ENCODE peak calls at places on chromosomes 11 and 22, in four cellular contexts. M, R, S and J are unnamed samples.

GRCh38 chr11:73099512-73100266 is 42.4 kb downstream of the FCHSD2 start:
- DNase-seq in R (no peak), S (no peak), M (no peak), J (no peak)

GRCh38 chr11:4087551-4087950 is 7.0 kb upstream of the RRM1 start:
- DNase-seq in M (no peak), S (no peak), R (no peak), J (no peak)

GRCh38 chr11:74778581-74778980 is 29.9 kb downstream of the RNF169 start:
- DNase-seq in M (no peak), S (no peak), R (no peak), J (no peak)

GRCh38 chr22:39016592-39016991 is 2.5 kb downstream of the APOBEC3C start:
- DNase-seq in S (no peak), R (no peak), M (no peak), J (no peak)

GRCh38 chr22:47294222-47294532 is 531.7 kb downstream of the TBC1D22A start:
- DNase-seq in S (peak; percentile 3), R (no peak), M (peak; percentile 48), J (no peak)

GRCh38 chr11:110311783-110312578 is 15.6 kb upstream of the RDX start:
- DNase-seq in M (no peak), R (peak; percentile 24), S (peak; percentile 64), J (no peak)

GRCh38 chr11:102422817-102423725 is 29.5 kb downstream of the TMEM123 start:
- DNase-seq in R (no peak), S (no peak), M (no peak), J (no peak)

GRCh38 chr11:69907611-69908010 is 88.4 kb upstream of the FGF3 start:
- DNase-seq in S (no peak), R (no peak), M (no peak), J (no peak)

GRCh38 chr22:48223488-48224190 is 1461.2 kb downstream of the TBC1D22A start:
- DNase-seq in R (no peak), S (no peak), M (peak; percentile 19), J (no peak)

GRCh38 chr22:30611197-30611596 is 4.2 kb downstream of the TCN2 start:
- DNase-seq in R (no peak), S (no peak), M (no peak), J (no peak)

GRCh38 chr11:64854534-64855502 is 10.4 kb upstream of the CDC42BPG start:
- DNase-seq in R (no peak), S (peak; percentile 86), M (peak; percentile 100), J (peak; percentile 74)

GRCh38 chr11:68798221-68798813 is 43.4 kb downstream of the CPT1A start:
- DNase-seq in R (no peak), S (no peak), M (no peak), J (no peak)

GRCh38 chr11:109302591-109303334 is 119.2 kb upstream of the C11orf87 start:
- DNase-seq in S (no peak), R (no peak), M (no peak), J (no peak)

GRCh38 chr11:56841210-56841810 is 92.8 kb upstream of the OR9G4 start:
- DNase-seq in S (peak; percentile 64), R (peak; percentile 6), M (no peak), J (peak; percentile 25)

GRCh38 chr11:83480811-83481210 is 194.6 kb upstream of the CCDC90B start:
- DNase-seq in S (no peak), M (no peak), R (no peak), J (peak; percentile 34)

GRCh38 chr11:111417011-111417765 is 38.1 kb upstream of the POU2AF1 start:
- DNase-seq in R (peak; percentile 77), M (no peak), S (no peak), J (no peak)

GRCh38 chr11:93738647-93739081 is 2.6 kb downstream of the TAF1D start:
- DNase-seq in S (no peak), M (no peak), R (no peak), J (no peak)
- H3K36me3 ChIP-seq in S (peaks cover 60% of the 10 kb centered on the region), M (peaks cover 71% of the 10 kb centered on the region), R (peaks cover 9% of the 10 kb centered on the region), J (no peaks in the 10 kb centered on the region)

GRCh38 chr22:37852418-37852817 is 3.2 kb downstream of the EIF3L start:
- DNase-seq in M (no peak), S (no peak), R (no peak), J (no peak)
- H3K36me3 ChIP-seq in M (peaks cover 79% of the 10 kb centered on the region), S (peaks cover 51% of the 10 kb centered on the region), R (peaks cover 25% of the 10 kb centered on the region), J (peaks cover 3% of the 10 kb centered on the region)

DNA sequence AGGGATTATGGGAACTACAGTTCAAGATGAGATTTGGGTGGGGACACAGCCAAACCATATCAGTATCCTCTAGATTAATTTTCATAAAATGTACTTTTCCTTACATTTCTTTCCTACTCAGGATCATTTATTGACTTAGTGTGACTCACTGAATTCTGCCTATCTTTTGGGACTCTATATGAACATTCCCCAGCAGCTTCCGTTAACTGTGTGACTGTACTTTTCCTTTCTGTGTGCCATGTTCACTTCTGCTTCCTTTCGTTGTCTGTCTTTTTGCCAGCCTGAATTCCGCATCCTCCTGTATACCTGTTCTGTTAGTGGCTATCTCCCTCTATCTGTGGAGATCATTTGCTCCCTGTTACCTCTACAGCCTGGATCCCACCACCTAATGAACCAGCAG is 48.8 kb downstream of the SPECC1L start:
- DNase-seq in M (no peak), S (peak; percentile 60), R (no peak), J (no peak)
- H3K36me3 ChIP-seq in M (peaks cover 66% of the 10 kb centered on the region), S (peaks cover 30% of the 10 kb centered on the region), R (peaks cover 4% of the 10 kb centered on the region), J (peaks cover 2% of the 10 kb centered on the region)

DNA sequence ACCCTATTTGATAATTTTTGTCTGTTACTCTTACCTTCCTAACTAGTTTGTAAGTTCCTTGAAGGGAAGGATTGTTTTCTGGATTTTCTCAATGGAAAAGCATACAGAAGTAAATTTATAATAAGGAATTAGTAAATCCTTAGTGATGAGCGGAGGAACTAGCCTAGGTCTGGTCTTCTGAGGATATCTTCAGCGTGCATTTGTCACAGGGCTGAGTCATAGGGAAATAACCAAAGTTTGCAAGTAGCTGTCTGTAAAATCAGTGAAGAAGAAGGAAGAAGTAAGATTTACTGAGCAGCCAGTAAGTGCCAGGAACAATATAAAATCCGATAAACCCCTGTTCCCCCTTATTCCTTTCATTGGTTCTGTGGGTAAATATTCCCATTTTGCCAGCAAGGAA is 162.7 kb upstream of the SORL1-AS1 start:
- DNase-seq in S (peak; percentile 46), M (no peak), R (no peak), J (no peak)
- H3K36me3 ChIP-seq in S (no peaks in the 10 kb centered on the region), M (no peaks in the 10 kb centered on the region), R (peaks cover 48% of the 10 kb centered on the region), J (no peaks in the 10 kb centered on the region)

GRCh38 chr22:34829485-34829884 is 236.5 kb upstream of the ISX start:
- DNase-seq in R (no peak), M (no peak), S (no peak), J (no peak)

DNA sequence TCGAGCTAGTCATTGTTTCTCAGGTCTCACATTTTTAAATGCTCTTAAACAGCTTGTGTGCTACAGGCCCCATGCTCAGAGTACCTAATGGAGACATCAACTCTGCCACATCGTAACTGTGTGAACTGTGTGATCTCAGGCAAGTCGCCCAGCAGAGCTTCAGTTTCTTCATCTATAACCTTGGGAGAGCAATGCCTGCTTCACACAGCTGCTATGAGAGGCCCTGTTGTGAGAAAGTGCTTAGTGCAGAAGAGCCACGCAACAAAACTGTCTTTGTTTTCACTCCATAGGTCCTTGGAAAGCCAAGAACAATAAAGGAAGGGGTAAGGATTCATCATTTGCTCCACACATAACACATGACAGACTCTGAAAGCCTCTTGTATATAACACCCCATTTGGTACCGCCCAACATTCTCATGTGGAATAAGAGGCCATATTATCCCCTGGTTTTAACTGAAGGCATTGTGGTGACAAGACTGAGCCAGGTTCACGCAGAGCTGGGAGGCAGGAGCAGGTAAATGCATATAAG is 231.9 kb upstream of the ISX start:
- DNase-seq in R (no peak), S (no peak), M (no peak), J (no peak)
- H3K36me3 ChIP-seq in R (no peaks in the 10 kb centered on the region), S (no peaks in the 10 kb centered on the region), M (no peaks in the 10 kb centered on the region), J (no peaks in the 10 kb centered on the region)

DNA sequence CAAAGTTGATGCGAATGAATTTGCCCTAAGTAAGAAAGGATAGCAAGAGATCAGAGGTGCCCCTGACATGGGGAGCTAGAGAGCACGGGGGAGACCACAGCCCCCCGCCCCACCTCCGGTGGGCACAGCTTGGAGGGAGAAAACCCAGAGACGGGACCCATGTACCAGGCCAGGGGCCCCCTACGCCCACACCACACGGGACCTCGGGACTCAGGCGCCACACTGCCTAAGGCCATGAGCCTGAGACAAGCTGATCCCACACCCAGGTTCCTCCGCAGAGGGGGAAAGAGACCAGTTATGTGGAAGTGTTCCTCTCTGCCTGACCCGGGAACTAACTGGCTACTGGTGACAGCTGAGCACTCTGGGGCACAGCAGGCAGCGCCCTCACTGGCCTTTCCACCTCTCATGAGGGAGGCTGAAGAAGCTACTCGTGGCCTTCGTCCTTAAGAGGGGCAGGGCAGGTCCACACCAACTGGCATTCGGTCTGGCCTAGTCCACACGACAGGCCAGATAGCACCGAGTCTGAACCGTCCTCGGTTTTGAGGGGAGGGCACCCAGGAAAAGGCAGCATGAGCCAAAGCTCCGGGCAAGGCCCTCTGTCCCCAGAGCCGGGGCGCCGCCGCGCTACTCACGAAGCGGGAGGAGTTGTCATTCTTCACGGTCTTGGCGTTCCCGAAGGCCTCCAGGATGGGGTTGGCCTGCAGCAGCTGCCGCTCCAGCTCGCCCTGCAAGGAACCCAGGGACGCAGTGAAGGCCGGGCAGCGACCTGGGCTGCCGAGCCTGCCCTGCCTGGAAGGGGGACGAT is 65.8 kb downstream of the MYH9 start:
- DNase-seq in M (no peak), R (no peak), S (no peak), J (no peak)
- H3K36me3 ChIP-seq in M (peaks cover 100% of the 10 kb centered on the region), R (peaks cover 75% of the 10 kb centered on the region), S (peaks cover 98% of the 10 kb centered on the region), J (peaks cover 30% of the 10 kb centered on the region)

GRCh38 chr11:118714816-118715215 is 35.4 kb upstream of the TREH start:
- DNase-seq in R (no peak), M (no peak), S (no peak), J (no peak)
- H3K36me3 ChIP-seq in R (no peaks in the 10 kb centered on the region), M (no peaks in the 10 kb centered on the region), S (no peaks in the 10 kb centered on the region), J (no peaks in the 10 kb centered on the region)